ENCODE peak calls at places on chromosome 14, in five cellular contexts. M is OCI-LY7, W is uterus, R is kidney, G is A549. F is an unnamed sample.
A peak's percentile ranks its signal among the peaks of the same experiment; 100 is the strongest.

GRCh38 chr14:30921305-30921704 is 46.9 kb downstream of the COCH start:
- DNase-seq in M (peak; percentile 61), R (no peak), W (no peak), G (no peak), F (peak; percentile 39)

GRCh38 chr14:93510030-93510429 is 79.3 kb downstream of the UNC79 start:
- DNase-seq in W (no peak), M (no peak), R (no peak), G (no peak), F (no peak)

GRCh38 chr14:47511829-47512228 is 163.6 kb downstream of the MDGA2 start:
- DNase-seq in G (no peak), M (no peak), R (no peak), W (no peak), F (no peak)

GRCh38 chr14:69064596-69064995 is 85.5 kb upstream of the ACTN1 start:
- DNase-seq in M (no peak), R (no peak), G (no peak), W (no peak), F (no peak)

GRCh38 chr14:36293824-36294223 is 26.6 kb downstream of the MBIP start:
- DNase-seq in R (no peak), G (no peak), M (no peak), W (no peak), F (peak; percentile 89)

GRCh38 chr14:74638066-74638465 is 26.0 kb upstream of the LTBP2 start:
- DNase-seq in M (no peak), W (no peak), R (no peak), G (no peak), F (no peak)

GRCh38 chr14:57714487-57714899 is 151.4 kb downstream of the SLC35F4 start:
- DNase-seq in G (no peak), W (no peak), M (no peak), R (no peak), F (no peak)

GRCh38 chr14:100304825-100305445 is 1.3 kb downstream of the SLC25A29 start:
- DNase-seq in R (peak; percentile 88), M (no peak), G (peak; percentile 35), W (peak; percentile 62), F (peak; percentile 42)

GRCh38 chr14:88195676-88196075 is 127.4 kb downstream of the KCNK10 start:
- DNase-seq in M (no peak), R (no peak), G (no peak), W (no peak), F (no peak)

GRCh38 chr14:102795060-102795925 is 18.0 kb downstream of the TRAF3 start:
- DNase-seq in M (no peak), W (peak; percentile 21), G (peak; percentile 76), R (no peak), F (peak; percentile 93)

GRCh38 chr14:82602794-82603193 is 1069.1 kb upstream of the SEL1L start:
- DNase-seq in W (no peak), G (no peak), R (no peak), M (no peak), F (no peak)

GRCh38 chr14:35213869-35214387 is 78.3 kb upstream of the PSMA6 start:
- DNase-seq in R (no peak), W (no peak), M (no peak), G (peak; percentile 29), F (peak; percentile 68)

GRCh38 chr14:31024577-31025334 is 693 bp upstream of the AP4S1 start:
- DNase-seq in R (no peak), W (no peak), M (peak; percentile 14), G (no peak), F (peak; percentile 31)

GRCh38 chr14:68011629-68012028 is 192.1 kb downstream of the RAD51B start:
- DNase-seq in W (no peak), G (no peak), M (no peak), R (no peak), F (peak; percentile 90)

GRCh38 chr14:49615776-49616175 is 4.7 kb downstream of the RPL36AL start:
- DNase-seq in W (no peak), M (no peak), G (no peak), R (no peak), F (no peak)

GRCh38 chr14:55051426-55052258 is at the start of gene MAPK1IP1L:
- DNase-seq in M (peak; percentile 92), G (peak; percentile 91), R (peak; percentile 97), W (peak; percentile 89), F (peak; percentile 93)

GRCh38 chr14:55053018-55053417 is 1.6 kb downstream of the MAPK1IP1L start:
- DNase-seq in M (no peak), W (no peak), G (no peak), R (no peak), F (no peak)

GRCh38 chr14:55052259-55052930 is 948 bp downstream of the MAPK1IP1L start:
- DNase-seq in G (no peak), R (no peak), W (no peak), M (no peak), F (peak; percentile 20)

GRCh38 chr14:55054098-55054497 is 2.7 kb downstream of the MAPK1IP1L start:
- DNase-seq in M (no peak), G (no peak), R (no peak), W (no peak), F (no peak)

GRCh38 chr14:55053500-55053899 is 2.1 kb downstream of the MAPK1IP1L start:
- DNase-seq in R (no peak), G (no peak), M (no peak), W (no peak), F (no peak)
- H3K4me3 ChIP-seq in R (peak overlapping the region; percentile 87), G (peak overlapping the region; percentile 95), M (no peak overlapping the region), W (no peak overlapping the region), F (peak overlapping the region; percentile 100)

DNA sequence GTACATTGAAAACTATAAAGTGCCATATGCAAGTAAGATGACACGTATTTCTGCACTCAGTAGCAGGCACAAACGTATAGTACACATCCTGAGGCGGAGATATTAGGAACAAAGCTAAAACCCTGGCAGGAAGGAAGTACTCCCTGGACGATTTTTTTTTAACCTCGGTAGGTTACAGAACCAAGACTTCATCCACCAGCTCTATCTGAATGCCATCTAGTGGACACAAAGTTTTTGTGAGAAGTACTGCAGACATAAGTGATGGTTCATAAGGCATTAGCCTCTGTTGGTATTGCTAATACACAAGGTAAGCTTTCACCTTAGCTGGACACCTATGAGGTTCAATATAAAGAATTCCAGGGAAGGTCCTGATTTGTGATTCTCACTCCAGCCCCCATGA is 83.0 kb upstream of the CCDC196 start:
- DNase-seq in W (no peak), R (no peak), M (peak; percentile 34), G (peak; percentile 59), F (peak; percentile 19)
- TF ChIP-seq CTCF in W (peak; percentile 43), R (peak; percentile 56), M (peak; percentile 70), G (peak; percentile 55), F (peak; percentile 42)

GRCh38 chr14:63904724-63905123 is 51.9 kb downstream of the SYNE2 start:
- DNase-seq in M (no peak), W (no peak), R (no peak), G (no peak), F (peak; percentile 76)

GRCh38 chr14:63905370-63905769 is 52.6 kb downstream of the SYNE2 start:
- DNase-seq in W (no peak), R (no peak), G (no peak), M (no peak), F (peak; percentile 52)

GRCh38 chr14:63909984-63910383 is 57.2 kb downstream of the SYNE2 start:
- DNase-seq in R (no peak), G (no peak), M (no peak), W (no peak), F (no peak)

GRCh38 chr14:63910593-63911363 is 58.0 kb downstream of the SYNE2 start:
- DNase-seq in M (no peak), R (no peak), W (no peak), G (no peak), F (peak; percentile 31)

DNA sequence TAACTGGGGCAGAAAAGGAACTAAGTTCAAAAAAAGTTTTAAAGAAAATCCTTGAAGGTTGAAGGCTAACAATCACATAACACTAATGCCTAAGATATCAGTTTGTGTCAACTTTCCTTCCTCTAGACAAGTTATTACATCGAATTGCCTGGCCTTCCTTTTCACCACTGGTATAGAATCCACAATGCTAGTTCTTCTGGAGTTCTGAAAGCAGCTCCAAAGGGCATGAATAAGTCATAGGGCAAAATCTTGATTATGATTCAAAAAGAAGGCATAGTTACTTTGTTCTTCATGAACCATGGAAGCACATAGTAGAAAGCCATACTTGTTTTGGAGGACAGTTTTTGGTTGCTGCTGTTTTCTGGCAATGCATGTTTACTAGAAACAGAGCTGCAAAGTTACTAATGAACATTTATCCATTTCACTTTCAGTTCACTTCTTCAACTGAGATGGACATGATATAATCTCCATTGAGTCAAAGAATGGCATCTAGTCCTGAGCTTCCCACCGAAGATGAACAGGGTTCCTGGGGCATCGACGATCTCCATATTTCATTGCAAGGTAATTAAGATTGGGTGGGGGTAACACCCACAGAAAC is 56.0 kb downstream of the SYNE2 start:
- DNase-seq in W (no peak), M (no peak), G (no peak), R (no peak), F (no peak)
- H3K4me3 ChIP-seq in W (no peak overlapping the region), M (no peak overlapping the region), G (peak overlapping the region; percentile 14), R (peak overlapping the region; percentile 45), F (no peak overlapping the region)

GRCh38 chr14:51396222-51396815 is 156.3 kb downstream of the TMX1 start:
- DNase-seq in M (no peak), G (peak; percentile 74), R (no peak), W (peak; percentile 57), F (peak; percentile 98)

GRCh38 chr14:51401272-51401671 is 161.2 kb downstream of the TMX1 start:
- DNase-seq in G (peak; percentile 17), W (no peak), M (no peak), R (no peak), F (no peak)

GRCh38 chr14:51401756-51402155 is 161.7 kb downstream of the TMX1 start:
- DNase-seq in G (no peak), M (no peak), R (no peak), W (no peak), F (no peak)

GRCh38 chr14:51400142-51400541 is 160.1 kb downstream of the TMX1 start:
- DNase-seq in R (no peak), W (no peak), G (no peak), M (no peak), F (peak; percentile 36)

GRCh38 chr14:51398898-51399297 is 158.9 kb downstream of the TMX1 start:
- DNase-seq in W (no peak), G (peak; percentile 91), M (no peak), R (no peak), F (peak; percentile 63)
- TF ChIP-seq CTCF in W (no peak), G (no peak), M (no peak), R (no peak), F (no peak)

GRCh38 chr14:99287269-99287942 is 15.4 kb upstream of the BCL11B start:
- DNase-seq in M (no peak), G (no peak), R (no peak), W (no peak), F (no peak)
- H3K4me3 ChIP-seq in M (no peak overlapping the region), G (no peak overlapping the region), R (no peak overlapping the region), W (no peak overlapping the region), F (no peak overlapping the region)

GRCh38 chr14:21208554-21208953 is 52.7 kb upstream of the OR5AU1 start:
- DNase-seq in W (no peak), G (no peak), R (no peak), M (no peak), F (no peak)
- TF ChIP-seq CTCF in W (no peak), G (no peak), R (no peak), M (no peak), F (no peak)

F was measured in fibroblast of villous mesenchyme.